ENCODE peak calls at places on chromosomes 3 and 15, in four cellular contexts. B is sigmoid colon, C is NB4, M is A549. K is an unnamed sample.

GRCh38 chr3:9883676-9884554 is 3.9 kb upstream of the CIDEC start:
- DNase-seq in B (no peak), C (no peak), M (no peak), K (no peak)

GRCh38 chr3:6437631-6438030 is 423.3 kb upstream of the GRM7 start:
- DNase-seq in B (no peak), C (no peak), M (no peak), K (no peak)

GRCh38 chr3:38579551-38580449 is 69.7 kb downstream of the SCN5A start:
- DNase-seq in B (no peak), C (no peak), M (no peak), K (no peak)

GRCh38 chr3:181558870-181559269 is 152.9 kb upstream of the SOX2 start:
- DNase-seq in B (no peak), C (no peak), M (no peak), K (no peak)

GRCh38 chr3:168653255-168653654 is 557.5 kb upstream of the GOLIM4 start:
- DNase-seq in B (no peak), C (no peak), M (no peak), K (no peak)

GRCh38 chr15:81885135-81885534 is 160.7 kb downstream of the MEX3B start:
- DNase-seq in B (no peak), C (no peak), M (no peak), K (no peak)

GRCh38 chr3:107810195-107811071 is 280.4 kb downstream of the CD47 start:
- DNase-seq in B (no peak), C (peak), M (no peak), K (peak)

GRCh38 chr3:123414958-123415792 is 33.7 kb downstream of the ADCY5 start:
- DNase-seq in B (no peak), C (no peak), M (no peak), K (no peak)

GRCh38 chr3:136703429-136703828 is 48.7 kb downstream of the STAG1 start:
- DNase-seq in B (no peak), C (no peak), M (no peak), K (no peak)

GRCh38 chr3:139970526-139970925 is 35.5 kb downstream of the CLSTN2 start:
- DNase-seq in B (no peak), C (no peak), M (no peak), K (no peak)

GRCh38 chr3:32371466-32372212 is 20.0 kb upstream of the CMTM7 start:
- DNase-seq in B (no peak), C (no peak), M (no peak), K (no peak)

GRCh38 chr3:9070961-9071360 is 107.7 kb upstream of the RAD18 start:
- DNase-seq in B (no peak), C (no peak), M (no peak), K (no peak)

GRCh38 chr3:141368062-141368924 is at the start of gene ZBTB38:
- DNase-seq in B (peak), C (no peak), M (peak), K (peak)
- TF ChIP-seq POLR2A in B (peak), C (no peak), M (peak), K (peak)

GRCh38 chr3:15429080-15429479 is 1.7 kb downstream of the EAF1 start:
- DNase-seq in B (no peak), C (no peak), M (no peak), K (no peak)

GRCh38 chr3:15427981-15428380 is 583 bp downstream of the EAF1 start:
- DNase-seq in B (no peak), C (no peak), M (no peak), K (no peak)

GRCh38 chr3:15428539-15428938 is 1.1 kb downstream of the EAF1 start:
- DNase-seq in B (no peak), C (peak), M (no peak), K (peak)

GRCh38 chr3:15426579-15427118 is 695 bp downstream of the METTL6 start:
- DNase-seq in B (no peak), C (no peak), M (no peak), K (no peak)

GRCh38 chr3:15427182-15427880 is at the start of the genes EAF1 and METTL6:
- DNase-seq in B (peak), C (peak), M (peak), K (peak)
- TF ChIP-seq POLR2A in B (no peak), C (peak), M (peak), K (peak)

GRCh38 chr15:66841953-66842681 is 140.1 kb downstream of the SMAD6 start:
- DNase-seq in B (peak), C (peak), M (peak), K (peak)
- TF ChIP-seq POLR2A in B (no peak), C (no peak), M (peak), K (peak)

GRCh38 chr15:54585063-54585462 is 606.8 kb downstream of the UNC13C start:
- DNase-seq in B (no peak), C (no peak), M (no peak), K (no peak)
- TF ChIP-seq POLR2A in B (no peak), C (no peak), M (no peak), K (no peak)

GRCh38 chr3:33717866-33718594 is at the start of gene CLASP2:
- DNase-seq in B (peak), C (peak), M (peak), K (peak)
- TF ChIP-seq POLR2A in B (peak), C (peak), M (peak), K (peak)

GRCh38 chr3:133575121-133575520 is 1.6 kb downstream of the CDV3 start:
- DNase-seq in B (no peak), C (peak), M (no peak), K (no peak)

GRCh38 chr3:133573629-133574194 is at the start of gene CDV3:
- DNase-seq in B (no peak), C (no peak), M (no peak), K (no peak)

GRCh38 chr3:133573054-133573628 is 345 bp upstream of the CDV3 start:
- DNase-seq in B (peak), C (peak), M (peak), K (peak)

GRCh38 chr3:133576169-133576568 is 2.7 kb downstream of the CDV3 start:
- DNase-seq in B (no peak), C (no peak), M (no peak), K (no peak)

GRCh38 chr3:133574260-133574881 is 885 bp downstream of the CDV3 start:
- DNase-seq in B (peak), C (peak), M (no peak), K (no peak)
- TF ChIP-seq POLR2A in B (no peak), C (no peak), M (no peak), K (peak)

GRCh38 chr3:195886181-195887141 is 21.9 kb downstream of the TNK2 start:
- DNase-seq in B (peak), C (no peak), M (no peak), K (no peak)
- TF ChIP-seq POLR2A in B (no peak), C (no peak), M (no peak), K (no peak)

GRCh38 chr3:197554562-197555280 is 1.0 kb downstream of the BDH1 start:
- DNase-seq in B (peak), C (peak), M (peak), K (peak)
- TF ChIP-seq POLR2A in B (peak), C (peak), M (no peak), K (peak)